ENCODE peak calls at places on chromosomes 13 and 19, in eight cellular contexts. V is hypothalamus; R is SW 1271; H is retinal pigment epithelial cell; W is hepatic stellate cell; G is stimulated activated CD8-positive, alpha-beta memory T cell treated with anti-CD3 and anti-CD28 coated beads, Interleukin-7, amount 100 ng/mL, for 4 hours; S is GM23338; B is T-helper 9 cell. M is an unnamed sample.

GRCh38 chr19:28614634-28615545 is 598.1 kb downstream of the UQCRFS1 start:
- DNase-seq in S (no peak), W (no peak), H (no peak), B (no peak), G (no peak), R (no peak), V (no peak), M (no peak)

GRCh38 chr13:24627864-24628418 is 52.3 kb upstream of the ATP12A start:
- DNase-seq in G (no peak), B (no peak), V (no peak), S (no peak), W (no peak), H (no peak), R (no peak), M (no peak)

GRCh38 chr13:101955764-101956163 is 446.1 kb downstream of the FGF14 start:
- DNase-seq in W (no peak), H (no peak), G (no peak), B (no peak), R (no peak), S (no peak), V (no peak), M (no peak)

GRCh38 chr13:110949628-110950027 is 34.8 kb upstream of the ANKRD10 start:
- DNase-seq in H (no peak), V (no peak), G (no peak), S (no peak), W (no peak), R (no peak), B (no peak), M (no peak)

GRCh38 chr19:56294557-56294956 is 20.1 kb downstream of the ZSCAN5A start:
- DNase-seq in B (no peak), H (no peak), V (no peak), G (no peak), R (no peak), S (no peak), W (no peak), M (no peak)

GRCh38 chr19:52410276-52410675 is 12.6 kb downstream of the ZNF528 start:
- DNase-seq in B (no peak), S (no peak), W (no peak), G (no peak), R (no peak), V (no peak), H (no peak), M (no peak)

GRCh38 chr13:109955598-109955997 is 169.2 kb upstream of the IRS2 start:
- DNase-seq in R (no peak), W (no peak), H (no peak), V (no peak), B (no peak), G (no peak), S (no peak), M (no peak)

GRCh38 chr19:7211191-7211988 is 82.8 kb downstream of the INSR start:
- DNase-seq in B (no peak), V (no peak), G (no peak), H (no peak), R (no peak), W (peak), S (no peak), M (no peak)

GRCh38 chr13:67439365-67439764 is 209.2 kb upstream of the PCDH9 start:
- DNase-seq in G (no peak), H (no peak), B (no peak), R (no peak), S (no peak), W (no peak), V (no peak), M (no peak)

GRCh38 chr19:43784251-43784980 is 3.6 kb upstream of the KCNN4 start:
- DNase-seq in R (peak), H (peak), B (peak), W (peak), G (peak), S (no peak), V (no peak), M (peak)

GRCh38 chr19:40335855-40336700 is 12.1 kb downstream of the C19orf47 start:
- DNase-seq in W (no peak), G (no peak), H (no peak), V (no peak), B (no peak), R (no peak), S (no peak), M (no peak)

GRCh38 chr19:31330237-31330636 is 19.0 kb downstream of the TSHZ3 start:
- DNase-seq in S (no peak), R (no peak), G (no peak), B (no peak), W (no peak), V (no peak), H (no peak), M (no peak)

GRCh38 chr13:80939581-80939980 is 598.7 kb upstream of the SPRY2 start:
- DNase-seq in R (no peak), S (peak), W (no peak), V (no peak), H (no peak), B (no peak), G (no peak), M (no peak)

GRCh38 chr13:114041493-114041892 is 67.6 kb upstream of the C13orf46 start:
- DNase-seq in V (no peak), G (no peak), S (no peak), B (no peak), R (no peak), H (no peak), W (no peak), M (no peak)

GRCh38 chr13:73399347-73400216 is 340.8 kb downstream of the KLF5 start:
- DNase-seq in W (no peak), B (no peak), R (no peak), H (no peak), V (no peak), G (no peak), S (peak), M (no peak)

GRCh38 chr19:46133101-46133627 is 8.7 kb upstream of the IGFL3 start:
- DNase-seq in B (no peak), S (peak), R (no peak), H (peak), W (peak), V (no peak), G (no peak), M (peak)

GRCh38 chr19:15124572-15125231 is 17.5 kb downstream of the SYDE1 start:
- DNase-seq in R (no peak), G (no peak), W (no peak), B (no peak), H (no peak), V (no peak), S (peak), M (no peak)

GRCh38 chr13:79492313-79492798 is 11.4 kb downstream of the NDFIP2 start:
- DNase-seq in G (no peak), H (no peak), W (no peak), V (no peak), S (peak), B (no peak), R (no peak), M (no peak)

GRCh38 chr13:71774863-71775262 is 92.1 kb downstream of the DACH1 start:
- DNase-seq in B (no peak), W (no peak), G (no peak), S (no peak), H (no peak), V (no peak), R (no peak), M (no peak)

GRCh38 chr19:374183-374885 is 29.7 kb upstream of the MIER2 start:
- DNase-seq in S (no peak), V (no peak), R (no peak), H (no peak), G (no peak), B (no peak), W (no peak), M (peak)

GRCh38 chr13:98937911-98938381 is 39.9 kb downstream of the DOCK9 start:
- DNase-seq in R (no peak), B (no peak), H (no peak), V (no peak), G (no peak), W (no peak), S (peak), M (no peak)

GRCh38 chr13:26584713-26585112 is 27.2 kb downstream of the WASF3 start:
- DNase-seq in S (no peak), R (no peak), W (peak), G (no peak), H (peak), V (no peak), B (no peak), M (no peak)

GRCh38 chr13:93727301-93728141 is 500.9 kb downstream of the GPC6 start:
- DNase-seq in V (no peak), S (no peak), R (no peak), B (no peak), H (no peak), G (no peak), W (no peak), M (no peak)

GRCh38 chr19:12749938-12750521 is 1.6 kb upstream of the BEST2 start:
- DNase-seq in W (peak), B (no peak), S (peak), V (no peak), R (no peak), G (no peak), H (no peak), M (no peak)

GRCh38 chr19:35291916-35292315 is at the start of gene MAG:
- DNase-seq in B (no peak), R (no peak), H (no peak), W (no peak), S (no peak), V (peak), G (no peak), M (no peak)

GRCh38 chr13:39108746-39109145 is 70.5 kb downstream of the NHLRC3 start:
- DNase-seq in H (no peak), G (no peak), S (no peak), R (no peak), B (no peak), W (no peak), V (no peak), M (no peak)

GRCh38 chr19:33209844-33210230 is 15.7 kb downstream of the LRP3 start:
- DNase-seq in G (no peak), B (no peak), H (no peak), S (no peak), W (no peak), V (no peak), R (no peak), M (no peak)

GRCh38 chr13:46668302-46668720 is 115.3 kb downstream of the LRCH1 start:
- DNase-seq in R (no peak), W (peak), B (no peak), V (peak), H (no peak), G (no peak), S (no peak), M (no peak)

GRCh38 chr13:98921786-98922185 is 56.1 kb downstream of the DOCK9 start:
- DNase-seq in W (no peak), G (no peak), S (no peak), H (no peak), B (no peak), V (peak), R (no peak), M (no peak)

GRCh38 chr13:33645591-33646554 is 172.1 kb upstream of the RFC3 start:
- DNase-seq in R (no peak), G (no peak), H (no peak), S (no peak), V (no peak), B (no peak), W (no peak), M (no peak)

GRCh38 chr19:17985037-17985818 is 18.3 kb downstream of the KCNN1 start:
- DNase-seq in W (no peak), S (peak), B (no peak), H (no peak), R (no peak), V (no peak), G (no peak), M (no peak)

GRCh38 chr19:10402441-10403038 is 802 bp downstream of the CDC37 start:
- DNase-seq in B (no peak), W (no peak), V (no peak), R (no peak), S (peak), G (no peak), H (no peak), M (peak)

GRCh38 chr19:45769821-45770191 is 754 bp upstream of the SIX5 start:
- DNase-seq in V (peak), H (no peak), B (peak), G (no peak), R (no peak), S (peak), W (peak), M (peak)

GRCh38 chr19:31353826-31354225 is 4.6 kb upstream of the TSHZ3 start:
- DNase-seq in R (no peak), V (no peak), S (peak), B (no peak), H (no peak), W (no peak), G (no peak), M (no peak)

GRCh38 chr13:39493966-39494365 is 109.0 kb downstream of the LHFPL6 start:
- DNase-seq in V (no peak), R (no peak), S (peak), W (no peak), H (no peak), B (no peak), G (no peak), M (no peak)

M was measured in NCI-H446.